ENCODE peak calls at places on chromosome 22, in six cellular contexts. M, G, R, C, B and Y are unnamed samples.

GRCh38 chr22:33568934-33569496 is 351.3 kb downstream of the LARGE1 start:
- DNase-seq in M (no peak), G (no peak), R (peak), C (no peak), B (no peak), Y (no peak)

GRCh38 chr22:48807155-48807554 is 1020.5 kb downstream of the BRD1 start:
- DNase-seq in M (no peak), G (no peak), R (peak), C (no peak), B (no peak), Y (no peak)

GRCh38 chr22:20746466-20747189 is 27.3 kb upstream of the SERPIND1 start:
- DNase-seq in M (no peak), G (no peak), R (no peak), C (no peak), B (no peak), Y (no peak)

GRCh38 chr22:24985824-24986214 is 33.3 kb downstream of the KIAA1671 start:
- DNase-seq in M (peak), G (peak), R (no peak), C (no peak), B (no peak), Y (no peak)

GRCh38 chr22:36913431-36914382 is at the start of gene CSF2RB:
- DNase-seq in M (no peak), G (no peak), R (peak), C (no peak), B (no peak), Y (no peak)

GRCh38 chr22:38282397-38282796 is 9.6 kb upstream of the TMEM184B start:
- DNase-seq in M (no peak), G (no peak), R (no peak), C (no peak), B (no peak), Y (no peak)

GRCh38 chr22:31046591-31047226 is 34.4 kb upstream of the SMTN start:
- DNase-seq in M (no peak), G (no peak), R (peak), C (no peak), B (no peak), Y (no peak)

GRCh38 chr22:26777402-26777801 is 120.0 kb downstream of the MIAT start:
- DNase-seq in M (no peak), G (peak), R (no peak), C (no peak), B (no peak), Y (no peak)

GRCh38 chr22:30646518-30647160 is 11.1 kb downstream of the SLC35E4 start:
- DNase-seq in M (no peak), G (no peak), R (no peak), C (no peak), B (no peak), Y (no peak)

GRCh38 chr22:22316589-22316988 is 72.0 kb downstream of the VPREB1 start:
- DNase-seq in M (no peak), G (no peak), R (no peak), C (no peak), B (no peak), Y (no peak)

GRCh38 chr22:22721681-22722309 is 77.4 kb downstream of the GGTLC2 start:
- DNase-seq in M (peak), G (peak), R (no peak), C (no peak), B (peak), Y (peak)